ENCODE peak calls at places on chromosomes 16 and 17, in eight cellular contexts. O, F, S, U, E, D, I and J are unnamed samples.

GRCh38 chr17:74199306-74200092 is 4.0 kb upstream of the RPL38 start:
- DNase-seq in E (peak; percentile 86), U (no peak), S (peak; percentile 42), O (peak; percentile 60), D (peak; percentile 83), I (peak; percentile 66), F (no peak), J (peak; percentile 24)

GRCh38 chr17:63956296-63956920 is 16.3 kb downstream of the SCN4A start:
- DNase-seq in O (no peak), D (no peak), I (no peak), U (no peak), S (no peak), F (no peak), E (no peak), J (no peak)

GRCh38 chr17:81854974-81855774 is 5.2 kb downstream of the P4HB start:
- DNase-seq in E (no peak), O (peak; percentile 13), S (no peak), D (no peak), F (no peak), I (no peak), U (no peak), J (no peak)

GRCh38 chr16:28876973-28877641 is 1.2 kb upstream of the ATP2A1 start:
- DNase-seq in U (no peak), F (no peak), E (no peak), S (no peak), I (no peak), D (no peak), O (peak; percentile 48), J (no peak)

GRCh38 chr17:35152741-35153140 is 5.1 kb downstream of the UNC45B start:
- DNase-seq in O (no peak), E (no peak), F (no peak), D (no peak), S (no peak), U (no peak), I (no peak), J (no peak)

GRCh38 chr16:53518550-53519416 is 15.8 kb upstream of the AKTIP start:
- DNase-seq in I (no peak), E (no peak), U (no peak), D (no peak), S (no peak), O (peak; percentile 94), F (no peak), J (peak; percentile 96)

GRCh38 chr17:60087882-60088669 is 9.4 kb upstream of the HEATR6 start:
- DNase-seq in D (no peak), I (no peak), O (no peak), U (no peak), F (no peak), S (no peak), E (peak; percentile 72), J (no peak)

GRCh38 chr17:78127240-78127887 is 1.2 kb downstream of the TMC6 start:
- DNase-seq in I (peak; percentile 92), D (peak; percentile 91), E (no peak), U (no peak), F (no peak), O (peak; percentile 89), S (no peak), J (no peak)

GRCh38 chr17:49859991-49860953 is 12.4 kb upstream of the TAC4 start:
- DNase-seq in D (peak; percentile 72), S (peak; percentile 50), I (no peak), O (no peak), F (no peak), E (no peak), U (no peak), J (no peak)

GRCh38 chr16:68960910-68961309 is 117.6 kb downstream of the TANGO6 start:
- DNase-seq in E (no peak), D (no peak), O (no peak), U (no peak), S (no peak), F (no peak), I (no peak), J (no peak)

GRCh38 chr16:27366687-27367462 is 35.1 kb upstream of the IL21R start:
- DNase-seq in F (no peak), E (no peak), I (no peak), U (no peak), O (peak; percentile 29), D (peak; percentile 65), S (no peak), J (no peak)

GRCh38 chr16:69311533-69312388 is 611 bp downstream of the VPS4A start:
- DNase-seq in U (no peak), D (peak; percentile 82), F (no peak), O (peak; percentile 68), S (no peak), I (no peak), E (peak; percentile 31), J (no peak)

GRCh38 chr16:46621006-46621629 is at the start of gene SHCBP1:
- DNase-seq in D (peak; percentile 87), O (peak; percentile 92), E (peak; percentile 92), F (no peak), S (peak; percentile 85), I (peak; percentile 77), U (no peak), J (peak; percentile 75)

GRCh38 chr17:835263-835662 is 53.1 kb downstream of the MRM3 start:
- DNase-seq in O (no peak), D (no peak), U (no peak), I (no peak), E (no peak), S (no peak), F (peak; percentile 61), J (no peak)

GRCh38 chr16:57486858-57487834 is 853 bp upstream of the DOK4 start:
- DNase-seq in F (no peak), S (no peak), I (no peak), O (peak; percentile 56), D (peak; percentile 46), U (no peak), E (no peak), J (no peak)

GRCh38 chr17:63354251-63354650 is 91.9 kb downstream of the CYB561 start:
- DNase-seq in F (no peak), O (no peak), E (no peak), S (no peak), D (no peak), U (no peak), I (no peak), J (no peak)

GRCh38 chr17:42281571-42282096 is 5.4 kb upstream of the STAT5B start:
- DNase-seq in F (no peak), O (no peak), U (no peak), I (no peak), D (peak; percentile 16), E (peak; percentile 2), S (peak; percentile 77), J (no peak)

GRCh38 chr17:83186226-83186625 is 106.8 kb downstream of the METRNL start:
- DNase-seq in D (no peak), S (no peak), U (no peak), I (no peak), F (no peak), E (no peak), O (no peak), J (no peak)

GRCh38 chr17:82836823-82837357 is 2.9 kb downstream of the ZNF750 start:
- DNase-seq in I (no peak), U (no peak), F (no peak), O (no peak), E (peak; percentile 47), S (no peak), D (peak; percentile 39), J (no peak)

GRCh38 chr16:3012828-3013420 is at the start of gene CLDN9:
- DNase-seq in S (peak; percentile 79), U (no peak), F (no peak), O (no peak), D (peak; percentile 83), E (no peak), I (no peak), J (no peak)

GRCh38 chr16:66881014-66881417 is 701 bp downstream of the PDP2 start:
- DNase-seq in F (no peak), S (no peak), D (no peak), E (no peak), O (peak; percentile 33), U (no peak), I (no peak), J (no peak)

GRCh38 chr16:2031081-2031577 is 4.4 kb downstream of the NHERF2 start:
- DNase-seq in O (no peak), I (no peak), D (peak; percentile 71), S (no peak), U (no peak), F (no peak), E (no peak), J (no peak)

GRCh38 chr17:35749560-35750412 is 3.3 kb downstream of the GAS2L2 start:
- DNase-seq in F (no peak), D (no peak), O (no peak), E (no peak), I (no peak), S (no peak), U (no peak), J (no peak)

GRCh38 chr17:47997595-47997994 is 26.7 kb downstream of the CDK5RAP3 start:
- DNase-seq in D (no peak), U (no peak), I (no peak), O (no peak), E (no peak), F (no peak), S (no peak), J (no peak)